ENCODE peak calls at places on chromosomes 5 and 9, in five cellular contexts. E is fibroblast of the aortic adventitia, F is prostate gland, C is heart left ventricle, Z is tibial artery. U is an unnamed sample.

GRCh38 chr9:16705121-16705604 is 165.3 kb downstream of the BNC2 start:
- DNase-seq in E (peak; percentile 99), F (peak; percentile 42), C (peak; percentile 76), Z (peak; percentile 86), U (no peak)

GRCh38 chr9:107337676-107338590 is 54.9 kb downstream of the RAD23B start:
- DNase-seq in E (peak; percentile 23), F (peak; percentile 38), C (no peak), Z (no peak), U (no peak)

GRCh38 chr9:131836021-131836420 is 96.1 kb upstream of the RAPGEF1 start:
- DNase-seq in E (no peak), F (no peak), C (no peak), Z (no peak), U (no peak)

GRCh38 chr9:2816476-2817141 is 27.3 kb downstream of the PUM3 start:
- DNase-seq in E (peak; percentile 99), F (no peak), C (peak; percentile 32), Z (peak; percentile 70), U (no peak)

GRCh38 chr9:124306098-124306735 is 48.5 kb downstream of the NEK6 start:
- DNase-seq in E (peak; percentile 87), F (no peak), C (no peak), Z (no peak), U (no peak)

GRCh38 chr9:97658707-97659106 is 25.1 kb downstream of the NCBP1 start:
- DNase-seq in E (no peak), F (no peak), C (no peak), Z (no peak), U (no peak)

GRCh38 chr9:129160712-129161533 is 17.1 kb downstream of the IER5L start:
- DNase-seq in E (peak; percentile 66), F (no peak), C (no peak), Z (no peak), U (no peak)

GRCh38 chr5:88937406-88937805 is 54.4 kb upstream of the MEF2C start:
- DNase-seq in E (no peak), F (no peak), C (no peak), Z (no peak), U (no peak)

GRCh38 chr9:92558612-92559374 is 23.0 kb upstream of the ECM2 start:
- DNase-seq in E (no peak), F (no peak), C (no peak), Z (no peak), U (no peak)

GRCh38 chr9:77455312-77455927 is 192.7 kb downstream of the GNA14 start:
- DNase-seq in E (no peak), F (no peak), C (no peak), Z (no peak), U (no peak)

DNA sequence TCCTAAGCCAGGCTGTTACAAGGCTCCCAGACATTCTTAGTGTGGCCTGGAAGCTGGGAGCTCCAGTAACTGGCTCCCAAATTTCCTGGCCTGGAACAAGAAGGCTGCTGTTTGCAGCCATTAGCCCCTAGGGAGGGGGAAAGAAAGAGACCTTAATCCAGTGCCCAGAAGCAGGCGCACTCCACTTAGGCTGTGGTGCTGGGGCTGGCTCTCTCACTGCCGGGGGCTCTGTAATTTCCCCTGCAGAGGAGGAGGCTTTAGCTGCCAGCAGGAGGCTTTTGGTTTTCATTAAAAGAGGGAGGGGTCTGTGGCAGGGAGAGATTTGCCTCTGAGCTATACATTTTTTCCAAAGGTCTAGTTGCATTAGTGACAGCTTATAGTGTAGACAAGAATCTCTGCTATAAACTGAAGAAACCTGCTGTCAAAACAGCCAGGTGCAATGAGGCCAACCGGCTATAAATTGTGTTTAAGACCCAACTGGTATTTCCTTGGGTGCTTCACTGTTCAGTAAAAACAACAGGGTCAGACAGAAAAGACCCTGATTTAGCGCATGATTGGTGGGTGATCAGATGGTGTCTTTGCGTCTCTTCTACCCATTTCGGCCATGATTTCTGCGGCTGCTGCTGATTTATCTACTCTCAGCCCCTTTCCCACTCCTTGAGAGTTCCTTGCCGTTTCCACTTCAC is 254.6 kb downstream of the AOPEP start:
- DNase-seq in E (no peak), F (no peak), C (no peak), Z (no peak), U (no peak)
- H3K4me3 ChIP-seq in E (no peak overlapping the region), F (no peak overlapping the region), C (no peak overlapping the region), Z (no peak overlapping the region), U (no peak overlapping the region)

DNA sequence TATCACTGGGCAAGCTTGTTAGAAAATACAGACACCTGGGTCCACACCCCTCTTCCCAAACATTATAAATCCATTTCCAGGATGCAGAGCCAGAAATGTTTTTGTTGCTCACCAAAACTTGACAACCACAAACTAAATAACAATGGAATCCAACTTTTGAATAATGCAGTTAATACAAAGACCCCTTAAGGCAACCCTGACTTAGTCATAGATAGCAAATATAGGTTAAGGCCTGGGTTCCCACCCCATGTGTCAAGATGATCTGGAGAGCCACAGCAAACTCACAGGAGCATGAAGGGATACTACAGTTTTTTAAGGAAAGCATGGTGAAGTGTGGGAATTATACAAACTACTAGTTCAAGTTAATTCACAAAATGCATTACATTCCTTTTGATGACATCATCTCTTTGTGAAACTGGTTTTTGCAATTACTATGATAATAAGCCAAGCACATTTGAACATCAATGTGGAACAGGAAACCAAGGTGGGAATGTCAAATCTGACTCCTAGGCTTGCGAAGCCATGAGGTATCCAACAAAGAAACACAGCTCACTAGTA is 50.6 kb downstream of the LHFPL2 start:
- DNase-seq in E (peak; percentile 76), F (no peak), C (no peak), Z (no peak), U (no peak)
- H3K4me3 ChIP-seq in E (no peak overlapping the region), F (no peak overlapping the region), C (no peak overlapping the region), Z (no peak overlapping the region), U (no peak overlapping the region)

GRCh38 chr9:137408651-137409405 is 14.1 kb downstream of the EXD3 start:
- DNase-seq in E (no peak), F (no peak), C (no peak), Z (no peak), U (no peak)

GRCh38 chr9:137409515-137409914 is 13.4 kb downstream of the EXD3 start:
- DNase-seq in E (no peak), F (no peak), C (no peak), Z (no peak), U (no peak)

GRCh38 chr9:137406876-137407589 is 15.9 kb downstream of the EXD3 start:
- DNase-seq in E (peak; percentile 47), F (peak; percentile 53), C (peak; percentile 80), Z (no peak), U (no peak)

GRCh38 chr9:137406085-137406773 is 16.7 kb downstream of the EXD3 start:
- DNase-seq in E (no peak), F (no peak), C (no peak), Z (no peak), U (no peak)

GRCh38 chr9:137407590-137408300 is 15.2 kb downstream of the EXD3 start:
- DNase-seq in E (peak; percentile 34), F (no peak), C (peak; percentile 61), Z (no peak), U (peak; percentile 41)
- H3K4me3 ChIP-seq in E (no peak overlapping the region), F (peak overlapping the region; percentile 24), C (peak overlapping the region; percentile 51), Z (peak overlapping the region; percentile 38), U (peak overlapping the region; percentile 5)

DNA sequence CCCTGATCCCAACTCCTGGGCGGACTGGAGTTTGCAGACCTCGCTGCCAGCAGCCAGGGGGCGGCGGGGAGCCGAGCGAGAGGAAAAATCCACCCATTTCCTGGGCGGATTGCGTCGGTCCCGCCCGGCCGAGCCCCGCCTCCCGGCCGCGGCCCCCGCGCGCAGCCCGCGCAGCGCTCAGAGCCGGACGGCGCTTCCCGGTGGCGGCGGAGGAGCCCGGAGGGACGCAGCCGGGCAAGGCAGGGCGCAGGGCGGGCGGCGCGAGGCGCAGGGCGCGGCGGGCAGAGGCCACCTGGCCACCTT is at the start of gene OLFM1:
- DNase-seq in E (peak; percentile 45), F (peak; percentile 72), C (peak; percentile 84), Z (peak; percentile 71), U (no peak)
- H3K4me3 ChIP-seq in E (peak within 1 kb of the TSS; percentile 28), F (peak within 1 kb of the TSS; percentile 37), C (peak within 1 kb of the TSS; percentile 57), Z (peak within 1 kb of the TSS; percentile 44), U (no peak within 1 kb of the TSS)

DNA sequence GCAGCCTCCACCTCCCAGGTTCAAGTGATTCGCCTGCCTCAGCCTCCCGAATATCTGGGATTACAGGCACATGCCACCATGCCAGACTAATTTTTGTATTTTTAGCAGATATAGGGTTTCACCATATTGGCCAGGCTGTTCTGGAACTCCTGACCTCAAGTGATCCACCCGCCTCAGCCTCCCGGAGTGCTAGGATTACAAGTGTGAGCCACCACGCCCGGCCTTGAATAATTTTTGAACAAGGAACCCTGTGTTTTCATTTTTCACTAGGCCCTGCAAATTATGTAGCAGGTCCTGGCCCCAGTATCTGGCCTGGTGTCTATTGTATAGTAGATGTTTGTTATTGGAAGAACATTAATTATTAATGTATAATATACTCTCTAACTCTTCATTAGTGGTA is 140.7 kb downstream of the PIK3R1 start:
- DNase-seq in E (no peak), F (no peak), C (no peak), Z (no peak), U (no peak)
- H3K4me3 ChIP-seq in E (no peak overlapping the region), F (no peak overlapping the region), C (no peak overlapping the region), Z (no peak overlapping the region), U (no peak overlapping the region)

GRCh38 chr9:120874861-120875565 is 2.0 kb downstream of the PHF19 start:
- DNase-seq in E (no peak), F (no peak), C (no peak), Z (no peak), U (no peak)

GRCh38 chr9:120876842-120877240 is at the start of gene PHF19:
- DNase-seq in E (no peak), F (no peak), C (peak; percentile 45), Z (no peak), U (no peak)

GRCh38 chr9:120875643-120875953 is 1.4 kb downstream of the PHF19 start:
- DNase-seq in E (no peak), F (no peak), C (no peak), Z (no peak), U (no peak)

GRCh38 chr9:120877276-120878034 is 467 bp upstream of the PHF19 start:
- DNase-seq in E (peak; percentile 41), F (peak; percentile 32), C (peak; percentile 78), Z (peak; percentile 62), U (no peak)

DNA sequence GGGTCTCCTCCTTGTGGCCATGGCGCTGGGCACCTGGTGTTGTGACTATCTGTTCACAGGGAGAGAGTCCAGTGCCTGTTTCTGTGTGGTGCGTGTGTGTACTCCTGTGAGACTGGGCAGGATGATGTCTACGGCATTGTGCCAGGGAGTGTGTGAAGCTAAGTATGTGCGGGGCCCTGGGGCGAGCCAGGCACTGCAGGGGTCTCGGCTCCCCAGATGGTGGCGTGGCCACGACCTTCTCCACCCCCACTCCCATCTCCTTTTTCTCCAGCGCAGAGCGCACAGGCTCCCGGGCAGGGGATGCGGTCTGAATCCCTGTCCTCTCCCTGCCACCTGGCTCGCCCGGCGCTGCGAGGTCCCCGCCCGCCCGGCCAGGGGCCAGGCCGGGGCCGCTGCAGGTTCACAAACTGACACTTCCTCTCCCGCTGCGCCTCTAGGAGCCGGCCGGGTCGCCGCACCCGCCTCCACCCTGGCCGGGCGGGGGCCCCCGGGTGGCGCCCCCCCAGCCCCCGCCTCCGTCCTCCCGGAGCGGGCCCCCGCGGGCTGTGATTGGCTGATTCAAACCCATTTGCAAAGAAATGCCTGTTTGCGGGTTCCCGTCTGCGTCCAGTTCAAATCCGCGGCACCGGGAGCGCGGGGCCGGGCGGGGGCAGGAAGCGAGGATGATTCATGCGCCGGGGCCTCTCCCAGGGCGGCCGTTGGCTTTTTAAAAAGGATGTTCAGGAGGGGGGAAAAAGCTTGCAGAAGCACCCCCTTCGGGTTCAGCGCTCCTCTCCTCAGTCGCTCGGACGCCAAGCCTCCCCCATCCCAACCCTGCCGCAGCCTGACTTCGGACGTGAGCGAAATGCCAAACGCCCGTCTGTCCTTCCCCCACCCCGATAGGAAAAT is 790 bp downstream of the PHF19 start:
- DNase-seq in E (peak; percentile 80), F (peak; percentile 64), C (peak; percentile 88), Z (peak; percentile 87), U (no peak)
- H3K4me3 ChIP-seq in E (peak overlapping the region; percentile 77), F (peak overlapping the region; percentile 63), C (peak overlapping the region; percentile 84), Z (peak overlapping the region; percentile 90), U (peak overlapping the region; percentile 70)

GRCh38 chr5:131381792-131382191 is 117.9 kb downstream of the CDC42SE2 start:
- DNase-seq in E (no peak), F (no peak), C (no peak), Z (no peak), U (peak; percentile 74)
- H3K4me3 ChIP-seq in E (no peak overlapping the region), F (no peak overlapping the region), C (no peak overlapping the region), Z (no peak overlapping the region), U (no peak overlapping the region)